ENCODE peak calls at places on chromosomes 4 and X, in six cellular contexts. K is PC-3, T is astrocyte, E is endodermal cell, J is neural progenitor cell, P is IMR-90. H is an unnamed sample.
A peak's percentile ranks its signal among the peaks of the same experiment; 100 is the strongest.

GRCh38 chrX:37405954-37406353 is 56.8 kb downstream of the PRRG1 start:
- DNase-seq in K (no peak), P (peak; percentile 70), E (no peak), T (peak; percentile 90), J (no peak), H (no peak)

GRCh38 chr4:84708406-84709135 is 125.6 kb downstream of the CDS1 start:
- DNase-seq in E (no peak), J (no peak), P (peak; percentile 55), T (no peak), K (no peak), H (no peak)

GRCh38 chr4:73918058-73918457 is 48.9 kb downstream of the CXCL1 start:
- DNase-seq in K (peak; percentile 48), E (no peak), J (no peak), P (no peak), T (no peak), H (no peak)

GRCh38 chr4:108155373-108155772 is 13.4 kb downstream of the LEF1 start:
- DNase-seq in K (no peak), P (peak; percentile 8), T (peak; percentile 18), J (peak; percentile 76), E (peak; percentile 81), H (no peak)

GRCh38 chrX:37754518-37754917 is 25.3 kb upstream of the CYBB start:
- DNase-seq in K (no peak), T (no peak), J (no peak), P (no peak), E (no peak), H (no peak)

GRCh38 chr4:5759236-5760075 is 48.5 kb downstream of the EVC start:
- DNase-seq in T (no peak), E (no peak), K (no peak), P (no peak), J (no peak), H (no peak)

GRCh38 chr4:52750819-52751348 is 341 bp downstream of the ERVMER34-1 start:
- DNase-seq in E (no peak), J (no peak), T (no peak), K (peak; percentile 14), P (no peak), H (peak; percentile 19)

GRCh38 chrX:132837126-132837525 is 121.3 kb downstream of the HS6ST2 start:
- DNase-seq in E (no peak), P (no peak), T (peak; percentile 85), K (peak; percentile 80), J (no peak), H (peak; percentile 25)

GRCh38 chr4:150229538-150229937 is 151.3 kb downstream of the DCLK2 start:
- DNase-seq in T (peak; percentile 87), K (peak; percentile 83), J (no peak), E (no peak), P (peak; percentile 93), H (no peak)

GRCh38 chr4:150006197-150006596 is 72.0 kb upstream of the DCLK2 start:
- DNase-seq in J (no peak), K (no peak), E (no peak), T (peak; percentile 59), P (peak; percentile 39), H (no peak)

GRCh38 chr4:21380861-21381260 is 567.7 kb downstream of the KCNIP4 start:
- DNase-seq in J (peak; percentile 2), T (no peak), K (no peak), E (no peak), P (no peak), H (no peak)

GRCh38 chrX:80812176-80812575 is 2.5 kb upstream of the BRWD3 start:
- DNase-seq in T (peak; percentile 28), E (peak; percentile 75), J (peak; percentile 56), K (peak; percentile 26), P (peak; percentile 19), H (peak; percentile 22)

GRCh38 chr4:155758500-155759371 is at the start of gene GUCY1B1:
- DNase-seq in E (peak; percentile 97), T (peak; percentile 93), J (peak; percentile 93), K (peak; percentile 86), P (peak; percentile 94), H (peak; percentile 76)

GRCh38 chr4:123398151-123398802 is 1.7 kb downstream of the SPRY1 start:
- DNase-seq in T (peak; percentile 29), K (peak; percentile 55), J (peak; percentile 90), P (peak; percentile 62), E (peak; percentile 87), H (peak; percentile 67)

GRCh38 chr4:4364486-4365208 is 22.3 kb upstream of the NSG1 start:
- DNase-seq in E (peak; percentile 73), P (no peak), J (no peak), K (no peak), T (no peak), H (no peak)

GRCh38 chrX:119168104-119168503 is 40.5 kb upstream of the KIAA1210 start:
- DNase-seq in P (no peak), E (no peak), K (no peak), T (no peak), J (no peak), H (no peak)

GRCh38 chr4:52366625-52367024 is 292.5 kb downstream of the USP46 start:
- DNase-seq in T (no peak), E (no peak), P (no peak), J (no peak), K (no peak), H (no peak)

GRCh38 chr4:95602872-95603271 is 54.1 kb upstream of the UNC5C start:
- DNase-seq in J (no peak), T (no peak), K (no peak), P (no peak), E (no peak), H (no peak)

GRCh38 chr4:119286377-119287002 is 35.4 kb downstream of the FABP2 start:
- DNase-seq in K (peak; percentile 62), E (no peak), T (peak; percentile 66), P (peak; percentile 83), J (peak; percentile 38), H (no peak)

GRCh38 chr4:85869156-85869555 is 394.2 kb downstream of the ARHGAP24 start:
- DNase-seq in E (no peak), K (no peak), P (no peak), T (no peak), J (no peak), H (no peak)

GRCh38 chrX:15146515-15146914 is 123.4 kb downstream of the ASB9 start:
- DNase-seq in T (no peak), P (no peak), J (peak; percentile 39), E (peak; percentile 80), K (peak; percentile 58), H (peak; percentile 47)

GRCh38 chr4:16194199-16194598 is 32.1 kb downstream of the TAPT1 start:
- DNase-seq in T (peak; percentile 88), J (no peak), P (peak; percentile 16), K (no peak), E (no peak), H (no peak)

GRCh38 chr4:16195209-16195608 is 31.1 kb downstream of the TAPT1 start:
- DNase-seq in T (no peak), K (no peak), E (no peak), J (no peak), P (no peak), H (no peak)

GRCh38 chr4:16187455-16187854 is 38.8 kb downstream of the TAPT1 start:
- DNase-seq in J (no peak), E (no peak), K (no peak), T (no peak), P (peak; percentile 29), H (no peak)

GRCh38 chr4:16192631-16193483 is 33.4 kb downstream of the TAPT1 start:
- DNase-seq in P (no peak), E (no peak), K (no peak), J (no peak), T (no peak), H (no peak)

DNA sequence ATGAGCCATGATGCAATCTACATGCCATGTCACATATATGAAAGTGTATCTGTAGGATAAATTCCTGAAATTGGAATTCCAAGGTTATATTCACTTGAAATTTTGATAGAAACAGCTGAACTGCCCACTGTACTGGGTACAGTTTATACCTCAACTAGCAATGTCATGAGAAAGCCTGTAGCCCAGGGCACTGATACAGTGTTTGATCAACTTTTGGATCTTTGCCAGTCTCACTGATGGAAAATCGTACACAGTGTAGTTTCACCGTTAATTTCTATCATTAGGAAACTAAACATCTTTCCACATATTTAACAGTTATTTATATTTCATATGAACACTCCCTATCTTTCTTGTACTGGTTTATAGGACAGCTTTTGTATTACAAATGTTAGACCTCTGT is 34.2 kb downstream of the TAPT1 start:
- DNase-seq in K (no peak), T (no peak), E (no peak), J (no peak), P (no peak), H (no peak)
- H3K9ac ChIP-seq in K (no peak overlapping the region), T (no peak overlapping the region), E (no peak overlapping the region), J (no peak overlapping the region), P (no peak overlapping the region), H (no peak overlapping the region)

GRCh38 chr4:88527787-88528186 is 4.2 kb upstream of the PYURF start:
- DNase-seq in T (no peak), K (no peak), P (no peak), J (no peak), E (no peak), H (no peak)

GRCh38 chr4:88526221-88526815 is 2.7 kb upstream of the PYURF start:
- DNase-seq in K (peak; percentile 53), P (no peak), T (no peak), J (no peak), E (no peak), H (no peak)

GRCh38 chr4:88531549-88531948 is 8.0 kb upstream of the PYURF start:
- DNase-seq in K (no peak), E (no peak), P (no peak), T (no peak), J (no peak), H (no peak)

GRCh38 chr4:88533088-88533790 is 9.7 kb upstream of the PYURF start:
- DNase-seq in P (peak; percentile 85), K (peak; percentile 26), E (peak; percentile 64), J (no peak), T (peak; percentile 74), H (no peak)

DNA sequence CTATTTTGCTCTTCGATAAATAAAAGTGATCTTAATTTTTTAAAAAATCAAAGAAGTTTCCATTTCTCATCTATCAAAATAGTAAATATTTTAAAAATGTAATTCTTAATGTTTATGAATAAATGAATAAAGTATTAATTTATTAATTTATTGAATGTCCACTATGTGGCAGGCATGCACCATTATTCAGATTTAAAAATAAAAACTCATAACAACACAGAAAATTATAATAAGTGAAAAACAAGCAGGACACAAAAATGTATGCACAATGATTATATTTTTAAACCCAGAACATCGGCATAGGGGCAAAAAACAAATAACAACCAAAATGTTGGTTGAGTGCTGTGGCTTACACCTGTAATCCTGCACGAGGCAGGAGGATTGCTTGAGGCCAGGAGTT is 5.3 kb upstream of the PYURF start:
- DNase-seq in K (no peak), J (no peak), P (no peak), T (no peak), E (no peak), H (no peak)
- TF ChIP-seq CTCF in K (peak; percentile 26), J (no peak), P (peak; percentile 42), T (no peak), E (no peak), H (no peak)

GRCh38 chr4:1359976-1360375 is 13.0 kb downstream of the UVSSA start:
- DNase-seq in K (no peak), P (no peak), J (no peak), E (no peak), T (no peak), H (no peak)
- H3K9ac ChIP-seq in K (no peak overlapping the region), P (no peak overlapping the region), J (no peak overlapping the region), E (no peak overlapping the region), T (no peak overlapping the region), H (no peak overlapping the region)

DNA sequence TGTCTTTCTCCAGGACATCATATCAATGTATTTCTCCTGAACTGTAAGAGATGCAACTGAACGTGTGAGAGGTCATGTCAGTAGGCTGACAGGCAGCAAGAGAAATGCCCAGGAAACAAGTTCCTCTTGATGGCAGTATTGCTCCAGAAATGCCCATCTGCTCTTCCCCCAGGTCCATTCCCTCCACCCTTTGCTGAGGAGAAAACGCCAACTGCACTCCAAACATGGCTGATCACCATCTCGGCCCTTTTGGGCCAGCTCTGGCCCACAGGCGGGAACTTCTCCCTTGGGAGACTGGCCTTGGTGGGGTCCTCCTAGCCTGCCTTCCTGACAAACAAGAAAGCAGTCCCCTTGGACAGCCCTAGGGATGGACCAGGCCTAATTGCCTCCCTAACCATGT is 276.5 kb upstream of the AGTR2 start:
- DNase-seq in T (peak; percentile 3), J (peak; percentile 13), E (no peak), K (peak; percentile 65), P (peak; percentile 33), H (peak; percentile 41)
- TF ChIP-seq CTCF in T (no peak), J (peak; percentile 36), E (peak; percentile 63), K (peak; percentile 50), P (peak; percentile 50), H (peak; percentile 29)

H was measured in colonic mucosa.